ENCODE peak calls at places on chromosomes 16 and 17, in four cellular contexts. Y, M, B and G are unnamed samples. For H3K27me3, the result is how much of the 10 kb centered on the place peaks cover.

GRCh38 chr17:27319536-27320221 is 25.8 kb downstream of the WSB1 start:
- DNase-seq in Y (peak), M (no peak), B (peak), G (peak)

GRCh38 chr17:1714980-1715802 is 5.0 kb upstream of the TLCD2 start:
- DNase-seq in Y (peak), M (no peak), B (peak), G (peak)

GRCh38 chr17:61128671-61129115 is 270.9 kb upstream of the TBX2 start:
- DNase-seq in Y (no peak), M (no peak), B (no peak), G (no peak)

GRCh38 chr17:1898332-1898731 is 68.5 kb downstream of the RPA1 start:
- DNase-seq in Y (no peak), M (no peak), B (no peak), G (no peak)

GRCh38 chr17:142102-142661 is 4.8 kb downstream of the SCGB1C2 start:
- DNase-seq in Y (peak), M (no peak), B (peak), G (peak)

GRCh38 chr17:43719578-43719977 is 39.0 kb downstream of the SOST start:
- DNase-seq in Y (no peak), M (no peak), B (no peak), G (no peak)

GRCh38 chr16:11175850-11176341 is 80.1 kb downstream of the SOCS1 start:
- DNase-seq in Y (no peak), M (no peak), B (no peak), G (no peak)

GRCh38 chr16:75288596-75289120 is 37.2 kb upstream of the BCAR1 start:
- DNase-seq in Y (no peak), M (peak), B (no peak), G (no peak)

GRCh38 chr16:83813818-83814653 is 6.3 kb downstream of the HSBP1 start:
- DNase-seq in Y (no peak), M (no peak), B (no peak), G (no peak)

GRCh38 chr17:10262451-10262850 is 64.0 kb upstream of the GAS7 start:
- DNase-seq in Y (no peak), M (no peak), B (no peak), G (no peak)

GRCh38 chr17:19460695-19461094 is 49.7 kb downstream of the RNF112 start:
- DNase-seq in Y (no peak), M (no peak), B (no peak), G (no peak)

GRCh38 chr17:44327715-44328449 is 3.3 kb upstream of the SLC25A39 start:
- DNase-seq in Y (no peak), M (no peak), B (no peak), G (no peak)

GRCh38 chr17:27818311-27819170 is 18.2 kb upstream of the NOS2 start:
- DNase-seq in Y (no peak), M (no peak), B (no peak), G (no peak)

GRCh38 chr17:15501282-15501681 is 33.9 kb upstream of the CDRT4 start:
- DNase-seq in Y (no peak), M (no peak), B (no peak), G (no peak)

GRCh38 chr17:31499771-31500554 is 108.5 kb downstream of the RAB11FIP4 start:
- DNase-seq in Y (no peak), M (no peak), B (no peak), G (peak)

GRCh38 chr16:66293932-66294331 is 72.6 kb upstream of the CDH5 start:
- DNase-seq in Y (no peak), M (no peak), B (no peak), G (no peak)

GRCh38 chr17:6104956-6105355 is 34.8 kb downstream of the WSCD1 start:
- DNase-seq in Y (no peak), M (no peak), B (no peak), G (no peak)

GRCh38 chr17:9185142-9185541 is 163.8 kb downstream of the NTN1 start:
- DNase-seq in Y (peak), M (no peak), B (no peak), G (no peak)

GRCh38 chr16:67842509-67843342 is 606 bp downstream of the THAP11 start:
- DNase-seq in Y (peak), M (peak), B (peak), G (peak)

GRCh38 chr17:60525347-60525623 is 757 bp downstream of the APPBP2 start:
- DNase-seq in Y (peak), M (no peak), B (no peak), G (peak)

GRCh38 chr16:87012954-87013938 is 303.9 kb downstream of the C16orf95 start:
- DNase-seq in Y (no peak), M (no peak), B (no peak), G (peak)

GRCh38 chr16:87016056-87016455 is 301.1 kb downstream of the C16orf95 start:
- DNase-seq in Y (no peak), M (no peak), B (no peak), G (no peak)

GRCh38 chr16:87014112-87014511 is 303.1 kb downstream of the C16orf95 start:
- DNase-seq in Y (no peak), M (no peak), B (no peak), G (no peak)

GRCh38 chr16:87016636-87017035 is 300.6 kb downstream of the C16orf95 start:
- DNase-seq in Y (no peak), M (no peak), B (no peak), G (no peak)

DNA sequence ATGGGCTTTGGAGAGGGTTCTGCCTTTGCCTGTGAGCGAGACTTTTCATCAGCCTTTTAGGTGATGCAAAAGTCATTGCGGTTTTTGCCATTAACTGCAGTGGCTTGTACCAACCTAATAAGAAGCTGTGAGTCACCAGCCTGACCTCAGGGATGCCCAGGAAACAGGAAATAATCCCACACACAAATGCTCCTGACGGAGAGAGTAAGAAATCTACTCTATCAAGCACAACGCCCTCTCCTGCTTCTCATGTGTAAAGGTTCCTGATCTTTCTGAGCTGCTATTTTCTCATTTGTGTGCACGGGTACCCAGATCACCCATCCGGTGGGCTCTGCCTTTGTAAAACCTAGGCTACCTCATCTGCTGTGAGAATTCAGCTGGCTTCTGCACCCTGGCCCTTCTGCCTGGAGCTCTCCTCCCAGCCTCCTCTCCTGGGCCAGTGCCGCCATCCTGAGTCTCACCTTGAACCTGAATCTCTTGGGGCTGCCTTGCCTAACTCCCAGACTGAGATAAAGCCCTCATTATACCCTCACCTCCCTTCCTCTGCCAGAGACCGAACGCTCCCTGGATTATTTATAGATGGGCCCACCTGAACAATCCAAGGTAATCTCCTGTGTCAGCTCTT is 299.7 kb downstream of the C16orf95 start:
- DNase-seq in Y (no peak), M (no peak), B (no peak), G (no peak)
- TF ChIP-seq CTCF in Y (no peak), M (no peak), B (no peak), G (no peak)

DNA sequence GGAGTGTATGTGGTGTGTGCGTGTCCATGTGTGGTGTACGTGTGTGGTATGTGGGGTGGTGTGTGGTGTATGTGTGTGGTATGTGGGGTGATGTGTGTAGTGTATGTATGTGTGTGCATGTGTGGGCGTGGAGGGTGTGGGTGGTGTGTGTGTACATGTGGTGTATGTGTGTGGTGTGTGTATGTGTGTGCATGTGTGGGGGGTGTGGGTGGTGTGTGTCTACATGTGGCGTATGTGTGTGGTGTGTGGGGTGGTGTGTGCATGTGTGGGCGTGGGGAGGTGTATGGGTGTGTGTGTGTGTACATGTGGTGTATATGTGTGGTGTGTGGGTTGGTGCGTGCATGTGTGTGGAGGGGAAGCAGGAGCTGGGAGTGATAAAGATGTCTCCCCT is 1.7 kb upstream of the CD300H start:
- DNase-seq in Y (no peak), M (no peak), B (no peak), G (no peak)
- H3K27me3 ChIP-seq in Y (under half), M (under half), B (under half), G (under half)

GRCh38 chr17:81644496-81644895 is 7.5 kb downstream of the TSPAN10 start:
- DNase-seq in Y (no peak), M (no peak), B (no peak), G (no peak)
- TF ChIP-seq CTCF in Y (no peak), M (no peak), B (no peak), G (no peak)

GRCh38 chr17:48995332-48995870 is 1.8 kb upstream of the IGF2BP1 start:
- DNase-seq in Y (no peak), M (no peak), B (no peak), G (no peak)
- H3K27me3 ChIP-seq in Y (half or more), M (half or more), B (half or more), G (under half)

GRCh38 chr17:66712453-66712852 is 122.5 kb upstream of the CACNG5 start:
- DNase-seq in Y (no peak), M (no peak), B (no peak), G (no peak)
- TF ChIP-seq CTCF in Y (no peak), M (no peak), B (no peak), G (no peak)

GRCh38 chr16:73057369-73058210 is 9.7 kb upstream of the ZFHX3 start:
- DNase-seq in Y (no peak), M (no peak), B (peak), G (peak)

GRCh38 chr16:73060216-73060615 is 12.3 kb upstream of the ZFHX3 start:
- DNase-seq in Y (no peak), M (no peak), B (no peak), G (no peak)

GRCh38 chr16:73058221-73058615 is 10.3 kb upstream of the ZFHX3 start:
- DNase-seq in Y (no peak), M (no peak), B (peak), G (no peak)

GRCh38 chr16:73059779-73060178 is 11.9 kb upstream of the ZFHX3 start:
- DNase-seq in Y (no peak), M (no peak), B (no peak), G (no peak)

GRCh38 chr16:73058616-73059409 is 10.9 kb upstream of the ZFHX3 start:
- DNase-seq in Y (no peak), M (no peak), B (peak), G (peak)
- H3K27me3 ChIP-seq in Y (under half), M (under half), B (under half), G (under half)

GRCh38 chr17:48595107-48595999 is 1.8 kb upstream of the HOXB5 start:
- DNase-seq in Y (no peak), M (no peak), B (no peak), G (no peak)

GRCh38 chr17:48593840-48594411 is 347 bp upstream of the HOXB5 start:
- DNase-seq in Y (peak), M (peak), B (no peak), G (peak)

GRCh38 chr17:48593126-48593829 is at the start of gene HOXB5:
- DNase-seq in Y (no peak), M (no peak), B (no peak), G (no peak)

GRCh38 chr17:48596000-48596734 is 2.6 kb upstream of the HOXB5 start:
- DNase-seq in Y (no peak), M (no peak), B (no peak), G (no peak)

DNA sequence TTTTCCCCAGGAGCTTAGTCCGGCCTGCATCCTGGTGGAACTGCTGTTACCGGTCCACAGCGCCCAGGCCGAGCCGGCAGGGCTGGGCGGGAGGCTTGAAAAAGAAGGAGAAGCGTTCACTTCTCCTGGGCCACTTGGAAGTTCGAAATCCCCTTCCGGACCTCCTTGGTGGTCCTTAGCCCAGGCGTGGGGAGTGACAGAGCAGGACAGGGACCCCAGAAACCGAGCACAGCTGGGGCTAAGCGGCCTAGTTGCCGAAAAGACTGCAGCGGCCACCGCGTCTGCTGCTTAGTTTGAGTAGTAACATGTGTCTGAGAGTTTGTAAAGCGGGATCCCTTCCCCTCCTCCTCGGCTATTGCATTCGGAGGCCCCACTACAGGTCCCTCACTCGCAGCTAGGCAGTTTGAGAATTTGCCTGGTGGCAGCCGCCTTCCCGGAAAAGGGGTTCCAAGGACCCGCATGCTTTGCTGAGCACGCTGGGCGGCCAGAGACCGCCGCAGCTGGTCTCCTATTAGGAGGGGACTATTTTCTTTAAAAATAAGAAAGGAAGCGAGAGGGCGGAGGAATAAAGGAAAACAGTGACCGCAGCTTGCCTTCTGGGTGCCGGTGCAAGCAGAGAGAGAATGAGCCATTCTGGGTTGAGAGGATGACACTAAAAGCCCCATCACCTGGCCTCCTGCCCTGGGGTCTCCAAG is 980 bp upstream of the HOXB5 start:
- DNase-seq in Y (no peak), M (no peak), B (no peak), G (no peak)
- TF ChIP-seq CTCF in Y (no peak), M (no peak), B (no peak), G (no peak)

GRCh38 chr17:13413001-13413400 is 188.7 kb downstream of the HS3ST3A1 start:
- DNase-seq in Y (no peak), M (no peak), B (no peak), G (no peak)
- H3K27me3 ChIP-seq in Y (under half), M (under half), B (under half), G (under half)

GRCh38 chr17:29091591-29092291 is 48.8 kb downstream of the PIPOX start:
- DNase-seq in Y (peak), M (no peak), B (no peak), G (no peak)
- TF ChIP-seq CTCF in Y (no peak), M (no peak), B (no peak), G (no peak)